ENCODE peak calls at places on chromosomes 11 and 22, in nine cellular contexts. F is T-helper 2 cell treated with Interferon-gamma antibody and Interleukin-4, amounts not matched to agents 5 μg/mL and 100 μg/mL, for 36 hours; X is GM23338; B is endothelial cell; O is colonic mucosa; Y is lung; I is NCI-H460; R is activated T-cell treated with anti-CD3 and anti-CD28 coated beads, Interleukin-2, amount 50 U/mL, for 48 hours; Q is AG09309. A is an unnamed sample.

GRCh38 chr22:20741634-20742581 is 32.0 kb upstream of the SERPIND1 start:
- DNase-seq in F (peak; percentile 8), X (peak; percentile 77), B (peak; percentile 53), O (peak; percentile 41), Y (no peak), I (peak; percentile 24), R (peak; percentile 54), Q (no peak), A (peak; percentile 15)

GRCh38 chr22:42958937-42959336 is 56.0 kb downstream of the PACSIN2 start:
- DNase-seq in F (no peak), X (no peak), B (no peak), O (no peak), Y (no peak), I (no peak), R (no peak), Q (no peak), A (no peak)

GRCh38 chr11:8636127-8636526 is 42.1 kb upstream of the STK33 start:
- DNase-seq in F (no peak), X (no peak), B (no peak), O (no peak), Y (no peak), I (no peak), R (no peak), Q (no peak), A (no peak)

GRCh38 chr11:86513138-86513537 is 138.5 kb downstream of the CCDC81 start:
- DNase-seq in F (no peak), X (no peak), B (no peak), O (no peak), Y (no peak), I (no peak), R (no peak), Q (no peak), A (no peak)

GRCh38 chr11:68946416-68947090 is 34.2 kb downstream of the MRGPRD start:
- DNase-seq in F (no peak), X (no peak), B (no peak), O (no peak), Y (no peak), I (no peak), R (no peak), Q (peak; percentile 63), A (no peak)

GRCh38 chr11:17564687-17565042 is 17.6 kb downstream of the OTOG start:
- DNase-seq in F (no peak), X (peak; percentile 64), B (no peak), O (peak; percentile 17), Y (no peak), I (no peak), R (no peak), Q (no peak), A (no peak)

GRCh38 chr22:25750569-25751173 is 8.7 kb downstream of the MYO18B start:
- DNase-seq in F (no peak), X (no peak), B (no peak), O (no peak), Y (no peak), I (no peak), R (no peak), Q (no peak), A (no peak)

GRCh38 chr22:49963647-49964026 is 3.1 kb downstream of the PIM3 start:
- DNase-seq in F (no peak), X (no peak), B (no peak), O (peak; percentile 70), Y (peak; percentile 32), I (no peak), R (peak; percentile 23), Q (no peak), A (no peak)

GRCh38 chr11:88312665-88313064 is 24.9 kb downstream of the CTSC start:
- DNase-seq in F (no peak), X (no peak), B (no peak), O (no peak), Y (no peak), I (no peak), R (no peak), Q (no peak), A (no peak)

GRCh38 chr22:42074153-42074750 is at the start of gene PHETA2:
- DNase-seq in F (peak; percentile 52), X (peak; percentile 68), B (peak; percentile 60), O (peak; percentile 65), Y (no peak), I (no peak), R (peak; percentile 78), Q (no peak), A (peak; percentile 57)

GRCh38 chr11:70135142-70136132 is 57.3 kb downstream of the ANO1 start:
- DNase-seq in F (no peak), X (no peak), B (no peak), O (no peak), Y (no peak), I (no peak), R (no peak), Q (no peak), A (no peak)

GRCh38 chr11:83571301-83571700 is 285.1 kb upstream of the CCDC90B start:
- DNase-seq in F (no peak), X (peak; percentile 23), B (no peak), O (no peak), Y (no peak), I (peak; percentile 53), R (no peak), Q (peak; percentile 68), A (no peak)

GRCh38 chr11:46200537-46201281 is 76.8 kb upstream of the CREB3L1 start:
- DNase-seq in F (no peak), X (no peak), B (no peak), O (no peak), Y (no peak), I (no peak), R (no peak), Q (no peak), A (no peak)

GRCh38 chr11:84947970-84948600 is 679.1 kb downstream of the DLG2 start:
- DNase-seq in F (no peak), X (peak; percentile 49), B (no peak), O (no peak), Y (no peak), I (peak; percentile 1), R (no peak), Q (no peak), A (no peak)

GRCh38 chr11:79363261-79363660 is 77.6 kb downstream of the TENM4 start:
- DNase-seq in F (no peak), X (no peak), B (no peak), O (no peak), Y (no peak), I (no peak), R (no peak), Q (no peak), A (no peak)

GRCh38 chr22:47452184-47452583 is 689.7 kb downstream of the TBC1D22A start:
- DNase-seq in F (no peak), X (peak; percentile 0), B (no peak), O (no peak), Y (no peak), I (peak; percentile 4), R (no peak), Q (no peak), A (no peak)

GRCh38 chr11:85627332-85627997 is at the start of gene DLG2:
- DNase-seq in F (peak; percentile 10), X (peak; percentile 23), B (peak; percentile 6), O (peak; percentile 39), Y (no peak), I (no peak), R (peak; percentile 37), Q (no peak), A (peak; percentile 6)

GRCh38 chr11:43021466-43021865 is 290.3 kb upstream of the API5 start:
- DNase-seq in F (no peak), X (peak; percentile 33), B (peak; percentile 15), O (no peak), Y (no peak), I (no peak), R (no peak), Q (no peak), A (no peak)

GRCh38 chr22:27654536-27655445 is 146.8 kb downstream of the MN1 start:
- DNase-seq in F (no peak), X (peak; percentile 85), B (no peak), O (no peak), Y (no peak), I (no peak), R (no peak), Q (no peak), A (no peak)

GRCh38 chr11:1763796-1764661 is at the start of gene CTSD:
- DNase-seq in F (peak; percentile 90), X (peak; percentile 91), B (peak; percentile 93), O (peak; percentile 90), Y (peak; percentile 91), I (peak; percentile 65), R (peak; percentile 94), Q (no peak), A (peak; percentile 88)

GRCh38 chr22:30167327-30167726 is 79.2 kb downstream of the LIF start:
- DNase-seq in F (no peak), X (no peak), B (no peak), O (no peak), Y (no peak), I (no peak), R (no peak), Q (no peak), A (no peak)

GRCh38 chr11:2999464-2999998 is 7.4 kb upstream of the NAP1L4 start:
- DNase-seq in F (no peak), X (no peak), B (no peak), O (no peak), Y (no peak), I (no peak), R (no peak), Q (no peak), A (no peak)

GRCh38 chr11:131674051-131674755 is 303.8 kb downstream of the NTM start:
- DNase-seq in F (peak; percentile 38), X (peak; percentile 80), B (peak; percentile 81), O (peak; percentile 62), Y (peak; percentile 68), I (peak; percentile 42), R (peak; percentile 75), Q (peak; percentile 75), A (peak; percentile 24)

GRCh38 chr11:104907521-104908185 is 9.4 kb upstream of the CASP12 start:
- DNase-seq in F (no peak), X (no peak), B (no peak), O (no peak), Y (no peak), I (no peak), R (peak; percentile 28), Q (no peak), A (no peak)

GRCh38 chr22:32396746-32397145 is 15.3 kb downstream of the RTCB start:
- DNase-seq in F (no peak), X (no peak), B (no peak), O (no peak), Y (peak; percentile 61), I (no peak), R (no peak), Q (no peak), A (no peak)

GRCh38 chr11:68282141-68282860 is 10.5 kb upstream of the C11orf24 start:
- DNase-seq in F (peak; percentile 67), X (no peak), B (no peak), O (no peak), Y (no peak), I (no peak), R (peak; percentile 64), Q (no peak), A (peak; percentile 38)

GRCh38 chr11:27839226-27839913 is 139.1 kb upstream of the BDNF start:
- DNase-seq in F (no peak), X (peak; percentile 52), B (no peak), O (no peak), Y (no peak), I (peak; percentile 2), R (no peak), Q (peak; percentile 16), A (no peak)

GRCh38 chr22:20887375-20887774 is 28.6 kb downstream of the SNAP29 start:
- DNase-seq in F (no peak), X (no peak), B (no peak), O (no peak), Y (no peak), I (no peak), R (no peak), Q (no peak), A (no peak)

GRCh38 chr22:39920134-39920743 is 19.4 kb downstream of the GRAP2 start:
- DNase-seq in F (peak; percentile 82), X (no peak), B (no peak), O (no peak), Y (no peak), I (no peak), R (peak; percentile 84), Q (no peak), A (peak; percentile 51)

GRCh38 chr11:61803889-61804647 is 11.4 kb downstream of the FEN1 start:
- DNase-seq in F (no peak), X (no peak), B (no peak), O (no peak), Y (no peak), I (no peak), R (no peak), Q (no peak), A (no peak)

GRCh38 chr11:43681543-43681942 is 1.0 kb downstream of the HSD17B12 start:
- DNase-seq in F (no peak), X (peak; percentile 30), B (no peak), O (no peak), Y (no peak), I (peak; percentile 11), R (no peak), Q (no peak), A (no peak)